ENCODE peak calls at places on chromosomes 2 and 18, in six cellular contexts. S, R, M, H, B and N are unnamed samples.

GRCh38 chr2:27320958-27321543 is 1.8 kb downstream of the MPV17 start:
- DNase-seq in S (no peak), R (no peak), M (peak; percentile 78), H (peak; percentile 96), B (peak; percentile 61), N (peak; percentile 83)

GRCh38 chr18:63189041-63189440 is 130.5 kb downstream of the BCL2 start:
- DNase-seq in S (no peak), R (no peak), M (no peak), H (no peak), B (no peak), N (no peak)

GRCh38 chr2:231161252-231162035 is 36.6 kb upstream of the HTR2B start:
- DNase-seq in S (no peak), R (no peak), M (no peak), H (no peak), B (no peak), N (no peak)

GRCh38 chr18:3458952-3459853 is 9.2 kb downstream of the TGIF1 start:
- DNase-seq in S (no peak), R (no peak), M (no peak), H (no peak), B (no peak), N (no peak)

GRCh38 chr2:240467659-240468299 is 32.3 kb downstream of the GPC1 start:
- DNase-seq in S (no peak), R (no peak), M (no peak), H (no peak), B (no peak), N (peak; percentile 24)

GRCh38 chr2:73830871-73831401 is 2.2 kb downstream of the STAMBP start:
- DNase-seq in S (no peak), R (no peak), M (no peak), H (no peak), B (no peak), N (no peak)

GRCh38 chr18:77108821-77109692 is 23.5 kb downstream of the MBP start:
- DNase-seq in S (no peak), R (no peak), M (no peak), H (no peak), B (no peak), N (peak; percentile 31)

GRCh38 chr2:4454907-4455306 is 751.5 kb downstream of the DCDC2C start:
- DNase-seq in S (no peak), R (no peak), M (no peak), H (no peak), B (no peak), N (no peak)

GRCh38 chr2:54042341-54042740 is 71.5 kb upstream of the PSME4 start:
- DNase-seq in S (no peak), R (no peak), M (no peak), H (no peak), B (no peak), N (no peak)

GRCh38 chr18:77143196-77143595 is 10.6 kb upstream of the MBP start:
- DNase-seq in S (peak; percentile 28), R (no peak), M (no peak), H (no peak), B (no peak), N (no peak)

GRCh38 chr2:99198103-99198841 is 17.3 kb downstream of the MRPL30 start:
- DNase-seq in S (no peak), R (no peak), M (no peak), H (no peak), B (no peak), N (no peak)

GRCh38 chr2:216694201-216694825 is 1.0 kb downstream of the IGFBP5 start:
- DNase-seq in S (no peak), R (no peak), M (no peak), H (peak; percentile 21), B (peak; percentile 59), N (no peak)

GRCh38 chr2:220783651-220784050 is 788.5 kb downstream of the EPHA4 start:
- DNase-seq in S (no peak), R (no peak), M (no peak), H (no peak), B (no peak), N (no peak)

GRCh38 chr2:18398833-18399232 is 161.6 kb downstream of the RDH14 start:
- DNase-seq in S (no peak), R (no peak), M (no peak), H (no peak), B (no peak), N (no peak)

GRCh38 chr2:85920810-85921545 is 32.2 kb upstream of the ST3GAL5 start:
- DNase-seq in S (no peak), R (no peak), M (no peak), H (peak; percentile 43), B (no peak), N (no peak)

GRCh38 chr2:191051825-191052778 is 38.1 kb upstream of the STAT1 start:
- DNase-seq in S (peak; percentile 61), R (peak; percentile 23), M (no peak), H (no peak), B (no peak), N (no peak)

GRCh38 chr2:204114294-204114693 is 177.7 kb downstream of the ICOS start:
- DNase-seq in S (no peak), R (no peak), M (no peak), H (no peak), B (no peak), N (no peak)

GRCh38 chr2:136920652-136921333 is 155.4 kb downstream of the THSD7B start:
- DNase-seq in S (no peak), R (no peak), M (no peak), H (no peak), B (no peak), N (peak; percentile 69)

GRCh38 chr18:59005266-59005665 is 134.4 kb upstream of the SEC11C start:
- DNase-seq in S (no peak), R (no peak), M (no peak), H (peak; percentile 39), B (no peak), N (no peak)

GRCh38 chr2:235024191-235024611 is 72.4 kb downstream of the SH3BP4 start:
- DNase-seq in S (no peak), R (no peak), M (no peak), H (no peak), B (no peak), N (no peak)

GRCh38 chr2:88199912-88200682 is 30.0 kb downstream of the THNSL2 start:
- DNase-seq in S (no peak), R (peak; percentile 29), M (no peak), H (no peak), B (peak; percentile 72), N (peak; percentile 88)

GRCh38 chr2:194867328-194867727 is 789.7 kb upstream of the SLC39A10 start:
- DNase-seq in S (peak; percentile 40), R (no peak), M (no peak), H (no peak), B (no peak), N (no peak)

DNA sequence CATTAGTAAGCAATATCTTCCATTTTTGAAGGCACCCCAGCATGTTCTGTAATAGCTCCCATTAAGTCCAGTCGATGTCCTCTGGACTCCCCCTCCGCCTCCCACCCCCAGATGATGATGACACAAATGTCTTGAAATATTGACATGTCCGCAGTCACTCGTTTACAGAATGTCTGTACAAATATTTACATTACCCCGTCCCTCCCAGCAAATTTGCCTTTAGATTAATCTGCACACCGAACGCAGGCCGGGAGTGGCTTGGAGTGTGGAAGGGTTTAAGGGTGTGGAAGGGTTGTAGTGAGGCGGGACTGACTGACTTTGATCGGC is 853 bp upstream of the OSBPL6 start:
- DNase-seq in S (no peak), R (no peak), M (peak; percentile 77), H (no peak), B (no peak), N (no peak)
- H3K4me1 ChIP-seq in S (peaks cover 9% of the 10 kb centered on the region), R (peaks cover 13% of the 10 kb centered on the region), M (peaks cover 9% of the 10 kb centered on the region), H (peaks cover 14% of the 10 kb centered on the region), B (peaks cover 10% of the 10 kb centered on the region), N (no peaks in the 10 kb centered on the region)

GRCh38 chr18:49647496-49648168 is 85.8 kb downstream of the LIPG start:
- DNase-seq in S (no peak), R (no peak), M (no peak), H (no peak), B (no peak), N (no peak)

GRCh38 chr18:49645836-49646235 is 84.0 kb downstream of the LIPG start:
- DNase-seq in S (no peak), R (no peak), M (no peak), H (no peak), B (no peak), N (no peak)

GRCh38 chr18:49648326-49648725 is 86.5 kb downstream of the LIPG start:
- DNase-seq in S (no peak), R (no peak), M (no peak), H (no peak), B (no peak), N (no peak)

GRCh38 chr18:49646864-49647263 is 85.0 kb downstream of the LIPG start:
- DNase-seq in S (no peak), R (no peak), M (no peak), H (no peak), B (no peak), N (no peak)

GRCh38 chr18:49645196-49645595 is 83.3 kb downstream of the LIPG start:
- DNase-seq in S (no peak), R (no peak), M (no peak), H (no peak), B (no peak), N (no peak)
- H3K4me3 ChIP-seq in S (no peak overlapping the region), R (no peak overlapping the region), M (no peak overlapping the region), H (no peak overlapping the region), B (no peak overlapping the region), N (no peak overlapping the region)

GRCh38 chr2:179263015-179263414 is 1.6 kb downstream of the SESTD1 start:
- DNase-seq in S (no peak), R (no peak), M (no peak), H (no peak), B (no peak), N (no peak)

GRCh38 chr2:179261161-179261825 is 3.3 kb downstream of the SESTD1 start:
- DNase-seq in S (no peak), R (no peak), M (no peak), H (no peak), B (no peak), N (no peak)

GRCh38 chr2:179260224-179260623 is 4.4 kb downstream of the SESTD1 start:
- DNase-seq in S (no peak), R (no peak), M (no peak), H (no peak), B (no peak), N (no peak)

GRCh38 chr2:179263460-179264237 is 983 bp downstream of the SESTD1 start:
- DNase-seq in S (peak; percentile 19), R (peak; percentile 30), M (peak; percentile 73), H (peak; percentile 28), B (peak; percentile 78), N (peak; percentile 56)

GRCh38 chr2:179262077-179262660 is 2.5 kb downstream of the SESTD1 start:
- DNase-seq in S (no peak), R (no peak), M (no peak), H (no peak), B (no peak), N (no peak)
- H3K27ac ChIP-seq in S (no peak overlapping the region), R (no peak overlapping the region), M (no peak overlapping the region), H (no peak overlapping the region), B (no peak overlapping the region), N (no peak overlapping the region)

DNA sequence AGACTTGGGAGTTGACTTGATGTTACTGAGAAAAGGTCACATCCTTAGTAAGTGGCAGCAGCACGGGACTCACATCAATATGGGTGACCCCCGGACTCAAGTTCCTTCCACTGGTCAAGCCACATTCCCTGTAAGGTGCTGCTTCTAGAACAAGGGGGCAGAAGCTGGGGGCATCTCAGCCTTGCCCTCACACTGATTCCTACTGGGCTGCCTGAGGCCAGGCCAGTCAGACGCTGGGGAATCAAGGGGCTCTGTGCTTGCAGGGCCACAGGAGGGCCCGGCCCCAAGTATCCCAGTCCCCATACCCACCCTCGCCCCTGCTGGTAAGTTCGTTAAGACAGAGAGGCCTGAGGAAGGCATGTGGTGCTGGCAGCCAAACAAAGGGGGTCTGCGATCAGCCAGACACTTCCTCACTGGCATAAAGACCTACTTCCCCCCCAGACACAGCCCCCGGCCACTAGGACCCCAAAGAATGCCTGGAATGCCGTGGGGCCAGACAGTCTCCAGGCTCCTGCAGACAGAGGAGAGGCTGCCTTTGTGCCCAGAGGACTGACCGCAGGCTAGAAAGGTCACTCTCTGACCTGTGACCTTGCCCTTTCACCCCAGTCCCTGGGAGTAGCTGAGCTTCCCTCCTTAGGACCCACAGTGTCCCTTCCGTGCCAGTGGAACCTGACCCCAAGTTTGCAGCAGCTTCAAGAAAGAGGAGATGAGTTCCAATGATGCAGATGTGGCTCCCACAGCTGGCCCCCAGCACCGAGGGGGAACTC is 83.6 kb downstream of the HS1BP3 start:
- DNase-seq in S (no peak), R (peak; percentile 93), M (no peak), H (no peak), B (no peak), N (peak; percentile 28)
- H3K4me1 ChIP-seq in S (no peaks in the 10 kb centered on the region), R (peaks cover 45% of the 10 kb centered on the region), M (peaks cover 36% of the 10 kb centered on the region), H (no peaks in the 10 kb centered on the region), B (peaks cover 24% of the 10 kb centered on the region), N (no peaks in the 10 kb centered on the region)